ENCODE peak calls at places on chromosomes 11 and 22, in seven cellular contexts. One of them, this sample, is unnamed.

GRCh38 chr11:11313426-11313825 is 39.6 kb downstream of the CSNK2A3 start:
- DNase-seq in NCI-H1105: no peak
- DNase-seq in testis: no peak
- DNase-seq in fibroblast of pulmonary artery: peak
- DNase-seq in CD4-positive, alpha-beta memory T cell: no peak
- DNase-seq in glutamatergic neuron: no peak
- DNase-seq in epithelial cell of esophagus: peak
- DNase-seq in this sample: no peak

GRCh38 chr11:69634590-69634989 is 6.4 kb upstream of the CCND1 start:
- DNase-seq in NCI-H1105: no peak
- DNase-seq in epithelial cell of esophagus: no peak
- DNase-seq in glutamatergic neuron: no peak
- DNase-seq in CD4-positive, alpha-beta memory T cell: no peak
- DNase-seq in testis: no peak
- DNase-seq in fibroblast of pulmonary artery: no peak
- DNase-seq in this sample: no peak

GRCh38 chr11:36086366-36086765 is 142.5 kb downstream of the LDLRAD3 start:
- DNase-seq in NCI-H1105: no peak
- DNase-seq in glutamatergic neuron: no peak
- DNase-seq in testis: no peak
- DNase-seq in fibroblast of pulmonary artery: no peak
- DNase-seq in CD4-positive, alpha-beta memory T cell: no peak
- DNase-seq in epithelial cell of esophagus: no peak
- DNase-seq in this sample: no peak

GRCh38 chr11:117944554-117944953 is 15.4 kb upstream of the TMPRSS13 start:
- DNase-seq in epithelial cell of esophagus: no peak
- DNase-seq in testis: no peak
- DNase-seq in glutamatergic neuron: no peak
- DNase-seq in CD4-positive, alpha-beta memory T cell: no peak
- DNase-seq in NCI-H1105: no peak
- DNase-seq in fibroblast of pulmonary artery: no peak
- DNase-seq in this sample: no peak

GRCh38 chr11:2109541-2110019 is 29.6 kb downstream of the IGF2 start:
- DNase-seq in epithelial cell of esophagus: no peak
- DNase-seq in CD4-positive, alpha-beta memory T cell: no peak
- DNase-seq in NCI-H1105: no peak
- DNase-seq in glutamatergic neuron: peak
- DNase-seq in testis: no peak
- DNase-seq in fibroblast of pulmonary artery: no peak
- DNase-seq in this sample: no peak

GRCh38 chr11:133900176-133901105 is 55.1 kb upstream of the SPATA19 start:
- DNase-seq in testis: peak
- DNase-seq in glutamatergic neuron: no peak
- DNase-seq in fibroblast of pulmonary artery: no peak
- DNase-seq in NCI-H1105: no peak
- DNase-seq in CD4-positive, alpha-beta memory T cell: no peak
- DNase-seq in epithelial cell of esophagus: no peak
- DNase-seq in this sample: no peak

GRCh38 chr22:35509451-35509850 is 31.2 kb upstream of the RASD2 start:
- DNase-seq in NCI-H1105: no peak
- DNase-seq in fibroblast of pulmonary artery: no peak
- DNase-seq in epithelial cell of esophagus: no peak
- DNase-seq in testis: no peak
- DNase-seq in CD4-positive, alpha-beta memory T cell: no peak
- DNase-seq in glutamatergic neuron: no peak
- DNase-seq in this sample: no peak

GRCh38 chr11:65781152-65781961 is 581 bp upstream of the AP5B1 start:
- DNase-seq in NCI-H1105: no peak
- DNase-seq in CD4-positive, alpha-beta memory T cell: no peak
- DNase-seq in fibroblast of pulmonary artery: no peak
- DNase-seq in testis: no peak
- DNase-seq in epithelial cell of esophagus: no peak
- DNase-seq in glutamatergic neuron: peak
- DNase-seq in this sample: no peak

GRCh38 chr11:67281552-67282150 is 7.5 kb upstream of the ANKRD13D start:
- DNase-seq in epithelial cell of esophagus: no peak
- DNase-seq in NCI-H1105: no peak
- DNase-seq in fibroblast of pulmonary artery: no peak
- DNase-seq in glutamatergic neuron: peak
- DNase-seq in CD4-positive, alpha-beta memory T cell: no peak
- DNase-seq in testis: no peak
- DNase-seq in this sample: no peak

GRCh38 chr22:49192180-49192856 is 635.4 kb downstream of the BRD1 start:
- DNase-seq in fibroblast of pulmonary artery: no peak
- DNase-seq in NCI-H1105: no peak
- DNase-seq in CD4-positive, alpha-beta memory T cell: no peak
- DNase-seq in epithelial cell of esophagus: no peak
- DNase-seq in testis: no peak
- DNase-seq in glutamatergic neuron: no peak
- DNase-seq in this sample: no peak

GRCh38 chr11:59184876-59185275 is 12.9 kb downstream of the DTX4 start:
- DNase-seq in testis: no peak
- DNase-seq in glutamatergic neuron: no peak
- DNase-seq in epithelial cell of esophagus: no peak
- DNase-seq in CD4-positive, alpha-beta memory T cell: no peak
- DNase-seq in fibroblast of pulmonary artery: no peak
- DNase-seq in NCI-H1105: no peak
- DNase-seq in this sample: no peak

GRCh38 chr22:38305481-38306448 is 11.5 kb downstream of the CSNK1E start:
- DNase-seq in NCI-H1105: peak
- DNase-seq in testis: no peak
- DNase-seq in glutamatergic neuron: no peak
- DNase-seq in epithelial cell of esophagus: peak
- DNase-seq in CD4-positive, alpha-beta memory T cell: peak
- DNase-seq in fibroblast of pulmonary artery: peak
- DNase-seq in this sample: no peak

GRCh38 chr11:5626191-5626590 is 1.4 kb downstream of the TRIM34 start:
- DNase-seq in NCI-H1105: no peak
- DNase-seq in epithelial cell of esophagus: peak
- DNase-seq in testis: no peak
- DNase-seq in fibroblast of pulmonary artery: peak
- DNase-seq in glutamatergic neuron: no peak
- DNase-seq in CD4-positive, alpha-beta memory T cell: no peak
- DNase-seq in this sample: no peak

GRCh38 chr11:73001615-73002014 is 140.5 kb downstream of the FCHSD2 start:
- DNase-seq in glutamatergic neuron: no peak
- DNase-seq in NCI-H1105: peak
- DNase-seq in CD4-positive, alpha-beta memory T cell: no peak
- DNase-seq in epithelial cell of esophagus: no peak
- DNase-seq in testis: no peak
- DNase-seq in fibroblast of pulmonary artery: peak
- DNase-seq in this sample: no peak

GRCh38 chr22:49239264-49240015 is 588.2 kb downstream of the BRD1 start:
- DNase-seq in fibroblast of pulmonary artery: no peak
- DNase-seq in testis: peak
- DNase-seq in CD4-positive, alpha-beta memory T cell: no peak
- DNase-seq in glutamatergic neuron: no peak
- DNase-seq in epithelial cell of esophagus: no peak
- DNase-seq in NCI-H1105: no peak
- DNase-seq in this sample: no peak

This sample was measured in putamen.